ENCODE peak calls at places on chromosomes 6 and 20, in five cellular contexts. One of them, this sample, is unnamed. For H3K9me3, the result is how much of the 10 kb centered on the place peaks cover.

GRCh38 chr6:26439552-26440125 is 665 bp upstream of the BTN3A3 start:
- DNase-seq in H9: no peak
- DNase-seq in neuronal stem cell: no peak
- DNase-seq in H1: no peak
- DNase-seq in mesenchymal stem cell: no peak
- DNase-seq in this sample: no peak

GRCh38 chr20:3706774-3707507 is 5.5 kb downstream of the SIGLEC1 start:
- DNase-seq in H9: peak
- DNase-seq in neuronal stem cell: no peak
- DNase-seq in H1: no peak
- DNase-seq in mesenchymal stem cell: peak
- DNase-seq in this sample: no peak

GRCh38 chr6:117007659-117008058 is 130.6 kb downstream of the RFX6 start:
- DNase-seq in H9: no peak
- DNase-seq in neuronal stem cell: no peak
- DNase-seq in H1: no peak
- DNase-seq in mesenchymal stem cell: no peak
- DNase-seq in this sample: no peak

GRCh38 chr6:124197148-124197547 is 393.5 kb downstream of the NKAIN2 start:
- DNase-seq in H9: no peak
- DNase-seq in neuronal stem cell: no peak
- DNase-seq in H1: no peak
- DNase-seq in mesenchymal stem cell: no peak
- DNase-seq in this sample: no peak

GRCh38 chr6:92011681-92012245 is 1407.6 kb downstream of the EPHA7 start:
- DNase-seq in H9: no peak
- DNase-seq in neuronal stem cell: no peak
- DNase-seq in H1: no peak
- DNase-seq in mesenchymal stem cell: no peak
- DNase-seq in this sample: no peak

GRCh38 chr6:125994659-125995488 is 8.5 kb downstream of the TRMT11 start:
- DNase-seq in H9: no peak
- DNase-seq in neuronal stem cell: no peak
- DNase-seq in H1: no peak
- DNase-seq in mesenchymal stem cell: no peak
- DNase-seq in this sample: no peak

GRCh38 chr6:142518761-142519160 is 217.0 kb downstream of the ADGRG6 start:
- DNase-seq in H9: no peak
- DNase-seq in neuronal stem cell: no peak
- DNase-seq in H1: no peak
- DNase-seq in mesenchymal stem cell: no peak
- DNase-seq in this sample: no peak

GRCh38 chr6:42409582-42409981 is 42.1 kb downstream of the TRERF1 start:
- DNase-seq in H9: no peak
- DNase-seq in neuronal stem cell: no peak
- DNase-seq in H1: no peak
- DNase-seq in mesenchymal stem cell: no peak
- DNase-seq in this sample: no peak

GRCh38 chr6:41343641-41344187 is 8.3 kb downstream of the NCR2 start:
- DNase-seq in H9: no peak
- DNase-seq in neuronal stem cell: no peak
- DNase-seq in H1: no peak
- DNase-seq in mesenchymal stem cell: no peak
- DNase-seq in this sample: no peak

GRCh38 chr6:124964764-124965105 is 2.5 kb downstream of the RNF217 start:
- DNase-seq in H9: no peak
- DNase-seq in neuronal stem cell: no peak
- DNase-seq in H1: no peak
- DNase-seq in mesenchymal stem cell: no peak
- DNase-seq in this sample: no peak

GRCh38 chr20:44074252-44075151 is 112.5 kb downstream of the JPH2 start:
- DNase-seq in H9: no peak
- DNase-seq in neuronal stem cell: no peak
- DNase-seq in H1: no peak
- DNase-seq in mesenchymal stem cell: peak
- DNase-seq in this sample: no peak

GRCh38 chr20:64254571-64255360 is 782 bp upstream of the PCMTD2 start:
- DNase-seq in H9: no peak
- DNase-seq in neuronal stem cell: no peak
- DNase-seq in H1: no peak
- DNase-seq in mesenchymal stem cell: peak
- DNase-seq in this sample: no peak

GRCh38 chr20:60192351-60192750 is 234.1 kb downstream of the CDH26 start:
- DNase-seq in H9: no peak
- DNase-seq in neuronal stem cell: no peak
- DNase-seq in H1: no peak
- DNase-seq in mesenchymal stem cell: no peak
- DNase-seq in this sample: no peak

GRCh38 chr6:11055127-11055627 is 11.1 kb upstream of the ELOVL2 start:
- DNase-seq in H9: no peak
- DNase-seq in neuronal stem cell: no peak
- DNase-seq in H1: no peak
- DNase-seq in mesenchymal stem cell: peak
- DNase-seq in this sample: peak

GRCh38 chr20:62236997-62237771 is 1.1 kb upstream of the OSBPL2 start:
- DNase-seq in H9: no peak
- DNase-seq in neuronal stem cell: no peak
- DNase-seq in H1: no peak
- DNase-seq in mesenchymal stem cell: no peak
- DNase-seq in this sample: no peak

GRCh38 chr20:9838378-9839295 is at the start of gene PAK5:
- DNase-seq in H9: peak
- DNase-seq in neuronal stem cell: peak
- DNase-seq in H1: peak
- DNase-seq in mesenchymal stem cell: peak
- DNase-seq in this sample: no peak

GRCh38 chr20:53547664-53548239 is 45.9 kb downstream of the ZNF217 start:
- DNase-seq in H9: peak
- DNase-seq in neuronal stem cell: peak
- DNase-seq in H1: peak
- DNase-seq in mesenchymal stem cell: peak
- DNase-seq in this sample: peak

GRCh38 chr20:46237736-46238135 is 70.6 kb downstream of the CDH22 start:
- DNase-seq in H9: no peak
- DNase-seq in neuronal stem cell: no peak
- DNase-seq in H1: no peak
- DNase-seq in mesenchymal stem cell: no peak
- DNase-seq in this sample: no peak

GRCh38 chr20:57578476-57579165 is 17.7 kb downstream of the PCK1 start:
- DNase-seq in H9: no peak
- DNase-seq in neuronal stem cell: no peak
- DNase-seq in H1: no peak
- DNase-seq in mesenchymal stem cell: no peak
- DNase-seq in this sample: no peak

GRCh38 chr6:157078326-157078725 is 245.0 kb downstream of the TMEM242 start:
- DNase-seq in H9: no peak
- DNase-seq in neuronal stem cell: no peak
- DNase-seq in H1: no peak
- DNase-seq in mesenchymal stem cell: no peak
- DNase-seq in this sample: no peak

GRCh38 chr20:24147479-24147878 is 158.9 kb upstream of the GGTLC1 start:
- DNase-seq in H9: no peak
- DNase-seq in neuronal stem cell: no peak
- DNase-seq in H1: no peak
- DNase-seq in mesenchymal stem cell: no peak
- DNase-seq in this sample: no peak

GRCh38 chr6:109458774-109459531 is 3.4 kb upstream of the MICAL1 start:
- DNase-seq in H9: no peak
- DNase-seq in neuronal stem cell: no peak
- DNase-seq in H1: no peak
- DNase-seq in mesenchymal stem cell: no peak
- DNase-seq in this sample: peak

GRCh38 chr6:52301326-52301725 is 16.8 kb upstream of the MCM3 start:
- DNase-seq in H9: no peak
- DNase-seq in neuronal stem cell: no peak
- DNase-seq in H1: no peak
- DNase-seq in mesenchymal stem cell: no peak
- DNase-seq in this sample: no peak

GRCh38 chr6:105988321-105988720 is 97.8 kb upstream of the PRDM1 start:
- DNase-seq in H9: no peak
- DNase-seq in neuronal stem cell: no peak
- DNase-seq in H1: no peak
- DNase-seq in mesenchymal stem cell: no peak
- DNase-seq in this sample: no peak

GRCh38 chr6:45504947-45505346 is 127.2 kb upstream of the SUPT3H start:
- DNase-seq in H9: peak
- DNase-seq in neuronal stem cell: peak
- DNase-seq in H1: no peak
- DNase-seq in mesenchymal stem cell: peak
- DNase-seq in this sample: peak

GRCh38 chr20:38220587-38220986 is 39.9 kb downstream of the KIAA1755 start:
- DNase-seq in H9: no peak
- DNase-seq in neuronal stem cell: no peak
- DNase-seq in H1: no peak
- DNase-seq in mesenchymal stem cell: no peak
- DNase-seq in this sample: no peak

GRCh38 chr6:37990762-37991525 is 171.4 kb downstream of the ZFAND3 start:
- DNase-seq in H9: no peak
- DNase-seq in neuronal stem cell: peak
- DNase-seq in H1: no peak
- DNase-seq in mesenchymal stem cell: peak
- DNase-seq in this sample: peak

GRCh38 chr20:60921021-60921622 is 330.9 kb upstream of the CDH4 start:
- DNase-seq in H9: peak
- DNase-seq in neuronal stem cell: no peak
- DNase-seq in H1: no peak
- DNase-seq in mesenchymal stem cell: no peak
- DNase-seq in this sample: no peak

GRCh38 chr6:1381397-1382330 is 7.7 kb upstream of the FOXF2 start:
- DNase-seq in H9: peak
- DNase-seq in neuronal stem cell: peak
- DNase-seq in H1: no peak
- DNase-seq in mesenchymal stem cell: no peak
- DNase-seq in this sample: no peak

GRCh38 chr20:62066983-62067433 is 1.3 kb upstream of the TAF4 start:
- DNase-seq in H9: peak
- DNase-seq in neuronal stem cell: no peak
- DNase-seq in H1: no peak
- DNase-seq in mesenchymal stem cell: no peak
- DNase-seq in this sample: peak

GRCh38 chr6:44256291-44257006 is 879 bp downstream of the SLC35B2 start:
- DNase-seq in H9: peak
- DNase-seq in neuronal stem cell: no peak
- DNase-seq in H1: no peak
- DNase-seq in mesenchymal stem cell: no peak
- DNase-seq in this sample: peak

GRCh38 chr6:44254201-44254956 is 2.9 kb downstream of the SLC35B2 start:
- DNase-seq in H9: peak
- DNase-seq in neuronal stem cell: no peak
- DNase-seq in H1: no peak
- DNase-seq in mesenchymal stem cell: no peak
- DNase-seq in this sample: peak

GRCh38 chr6:44254957-44255808 is 2.1 kb downstream of the SLC35B2 start:
- DNase-seq in H9: peak
- DNase-seq in neuronal stem cell: no peak
- DNase-seq in H1: no peak
- DNase-seq in mesenchymal stem cell: no peak
- DNase-seq in this sample: peak

GRCh38 chr6:44257007-44257752 is at the start of gene SLC35B2:
- DNase-seq in H9: peak
- DNase-seq in neuronal stem cell: peak
- DNase-seq in H1: no peak
- DNase-seq in mesenchymal stem cell: peak
- DNase-seq in this sample: peak

DNA sequence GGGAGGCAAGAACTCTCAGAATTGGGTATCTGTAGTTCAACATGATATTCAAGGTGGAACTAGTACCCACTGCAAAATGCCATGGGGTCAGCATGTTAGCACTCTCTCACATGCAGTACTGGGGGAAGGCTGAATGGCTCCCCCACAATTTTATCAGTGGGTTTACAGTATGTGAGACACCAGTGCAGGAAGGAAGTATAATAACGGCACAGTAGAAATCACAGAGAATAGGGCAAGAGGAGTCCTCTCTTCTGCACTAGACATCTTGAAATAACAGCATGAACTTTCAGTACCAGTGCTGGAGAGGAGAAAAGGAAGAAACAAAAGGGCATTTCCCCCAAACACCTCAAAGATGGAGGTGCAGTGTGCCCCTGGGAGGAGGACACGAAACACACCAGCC is 1.5 kb downstream of the SLC35B2 start:
- DNase-seq in H9: no peak
- DNase-seq in neuronal stem cell: no peak
- DNase-seq in H1: no peak
- DNase-seq in mesenchymal stem cell: no peak
- DNase-seq in this sample: no peak
- H3K23ac ChIP-seq in H9: no peak
- H3K23ac ChIP-seq in neuronal stem cell: no peak
- H3K23ac ChIP-seq in H1: no peak
- H3K23ac ChIP-seq in mesenchymal stem cell: no peak
- H3K23ac ChIP-seq in this sample: no peak

GRCh38 chr6:4588163-4588562 is 188.0 kb upstream of the CDYL start:
- DNase-seq in H9: no peak
- DNase-seq in neuronal stem cell: no peak
- DNase-seq in H1: no peak
- DNase-seq in mesenchymal stem cell: no peak
- DNase-seq in this sample: no peak

GRCh38 chr6:4588581-4588980 is 187.6 kb upstream of the CDYL start:
- DNase-seq in H9: no peak
- DNase-seq in neuronal stem cell: no peak
- DNase-seq in H1: no peak
- DNase-seq in mesenchymal stem cell: no peak
- DNase-seq in this sample: no peak

GRCh38 chr6:4586469-4586859 is 189.7 kb upstream of the CDYL start:
- DNase-seq in H9: no peak
- DNase-seq in neuronal stem cell: no peak
- DNase-seq in H1: no peak
- DNase-seq in mesenchymal stem cell: no peak
- DNase-seq in this sample: no peak

GRCh38 chr6:4585682-4586468 is 190.3 kb upstream of the CDYL start:
- DNase-seq in H9: no peak
- DNase-seq in neuronal stem cell: no peak
- DNase-seq in H1: no peak
- DNase-seq in mesenchymal stem cell: no peak
- DNase-seq in this sample: peak

GRCh38 chr6:4587171-4587570 is 189.0 kb upstream of the CDYL start:
- DNase-seq in H9: no peak
- DNase-seq in neuronal stem cell: no peak
- DNase-seq in H1: no peak
- DNase-seq in mesenchymal stem cell: no peak
- DNase-seq in this sample: peak
- H2BK12ac ChIP-seq in H9: no peak
- H2BK12ac ChIP-seq in neuronal stem cell: no peak
- H2BK12ac ChIP-seq in H1: no peak
- H2BK12ac ChIP-seq in mesenchymal stem cell: no peak
- H2BK12ac ChIP-seq in this sample: peak

GRCh38 chr6:62057300-62057699 is 228.7 kb downstream of the KHDRBS2 start:
- DNase-seq in H9: no peak
- DNase-seq in neuronal stem cell: no peak
- DNase-seq in H1: no peak
- DNase-seq in mesenchymal stem cell: no peak
- DNase-seq in this sample: no peak

GRCh38 chr6:62059898-62060297 is 226.1 kb downstream of the KHDRBS2 start:
- DNase-seq in H9: no peak
- DNase-seq in neuronal stem cell: no peak
- DNase-seq in H1: no peak
- DNase-seq in mesenchymal stem cell: no peak
- DNase-seq in this sample: no peak
- H3K9me3 ChIP-seq in H9: under half
- H3K9me3 ChIP-seq in neuronal stem cell: under half
- H3K9me3 ChIP-seq in H1: under half
- H3K9me3 ChIP-seq in mesenchymal stem cell: under half
- H3K9me3 ChIP-seq in this sample: under half

GRCh38 chr6:54011277-54011648 is 100.0 kb upstream of the MLIP start:
- DNase-seq in H9: no peak
- DNase-seq in neuronal stem cell: no peak
- DNase-seq in H1: no peak
- DNase-seq in mesenchymal stem cell: no peak
- DNase-seq in this sample: no peak
- H3K23ac ChIP-seq in H9: no peak
- H3K23ac ChIP-seq in neuronal stem cell: no peak
- H3K23ac ChIP-seq in H1: no peak
- H3K23ac ChIP-seq in mesenchymal stem cell: no peak
- H3K23ac ChIP-seq in this sample: no peak